ENCODE peak calls at places on chromosome 10, in five cellular contexts. I, X, G, V and M are unnamed samples.

GRCh38 chr10:5814110-5815107 is 1.2 kb upstream of the GDI2 start:
- DNase-seq in I (no peak), X (no peak), G (no peak), V (peak), M (no peak)

GRCh38 chr10:77692782-77693181 is 55.2 kb upstream of the KCNMA1 start:
- DNase-seq in I (no peak), X (peak), G (no peak), V (no peak), M (no peak)

GRCh38 chr10:50988792-50989191 is 85.5 kb upstream of the PRKG1 start:
- DNase-seq in I (no peak), X (no peak), G (no peak), V (peak), M (no peak)

GRCh38 chr10:127193125-127193524 is 3.3 kb downstream of the INSYN2A start:
- DNase-seq in I (no peak), X (no peak), G (no peak), V (no peak), M (no peak)

GRCh38 chr10:3399756-3400155 is 227.2 kb upstream of the PITRM1 start:
- DNase-seq in I (no peak), X (no peak), G (no peak), V (no peak), M (no peak)

GRCh38 chr10:49153971-49154370 is 20.1 kb upstream of the FAM170B start:
- DNase-seq in I (no peak), X (no peak), G (no peak), V (no peak), M (no peak)

GRCh38 chr10:131157899-131158298 is 153.6 kb downstream of the TCERG1L start:
- DNase-seq in I (no peak), X (no peak), G (no peak), V (no peak), M (no peak)

GRCh38 chr10:131231323-131231964 is 80.1 kb downstream of the TCERG1L start:
- DNase-seq in I (no peak), X (no peak), G (no peak), V (no peak), M (no peak)

GRCh38 chr10:27240212-27240890 is at the start of gene ACBD5:
- DNase-seq in I (peak), X (peak), G (peak), V (peak), M (peak)

GRCh38 chr10:28593811-28594210 is 60.9 kb downstream of the WAC start:
- DNase-seq in I (no peak), X (no peak), G (no peak), V (no peak), M (no peak)
- TF ChIP-seq POLR2A in I (no peak), X (no peak), G (no peak), V (no peak), M (no peak)

DNA sequence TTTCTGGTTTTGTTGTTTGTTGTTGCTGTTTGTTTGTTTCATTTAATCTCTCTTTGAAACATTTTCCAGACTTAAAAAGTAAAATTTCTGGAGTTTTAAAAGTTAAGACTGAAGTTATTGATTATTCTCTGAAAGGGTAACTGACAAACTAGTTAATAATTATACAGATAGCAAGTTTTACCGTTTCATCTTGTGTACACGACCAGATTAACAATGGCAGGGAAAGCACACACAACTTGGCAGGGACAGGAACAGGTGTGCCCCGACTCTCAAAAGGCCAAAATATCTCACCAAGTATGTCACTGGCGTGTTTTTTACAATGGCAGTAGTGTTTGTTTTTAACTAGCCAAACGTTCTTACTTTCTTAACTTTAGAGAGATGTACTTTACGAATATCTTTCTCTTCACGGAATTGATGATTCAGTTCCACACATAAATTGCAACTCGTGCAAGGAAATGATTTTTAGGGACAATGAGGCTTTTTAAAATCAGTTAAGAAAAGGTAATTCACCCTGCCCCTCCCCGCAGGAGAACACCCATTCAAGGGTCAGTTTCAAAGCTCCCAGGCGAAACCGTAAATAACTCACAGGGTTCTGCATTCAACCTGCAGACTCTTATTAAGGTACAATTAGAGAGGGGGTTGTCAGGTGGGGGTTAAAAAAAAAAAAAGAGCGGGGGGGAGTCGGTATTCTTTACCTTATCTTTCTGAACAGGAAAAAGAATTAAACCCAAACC is 3.5 kb downstream of the CTBP2 start:
- DNase-seq in I (no peak), X (no peak), G (no peak), V (no peak), M (no peak)
- TF ChIP-seq POLR2A in I (no peak), X (no peak), G (no peak), V (no peak), M (no peak)

GRCh38 chr10:101694056-101694673 is 805 bp downstream of the FBXW4 start:
- DNase-seq in I (no peak), X (peak), G (peak), V (peak), M (peak)
- TF ChIP-seq POLR2A in I (peak), X (peak), G (peak), V (peak), M (no peak)

GRCh38 chr10:15660990-15661389 is 58.7 kb downstream of the ITGA8 start:
- DNase-seq in I (no peak), X (no peak), G (no peak), V (no peak), M (no peak)

GRCh38 chr10:15658099-15658702 is 61.5 kb downstream of the ITGA8 start:
- DNase-seq in I (no peak), X (no peak), G (peak), V (no peak), M (no peak)

GRCh38 chr10:15661574-15661973 is 58.1 kb downstream of the ITGA8 start:
- DNase-seq in I (no peak), X (no peak), G (no peak), V (no peak), M (no peak)
- TF ChIP-seq POLR2A in I (no peak), X (no peak), G (no peak), V (no peak), M (no peak)

GRCh38 chr10:102713814-102714620 is at the start of gene ARL3:
- DNase-seq in I (peak), X (peak), G (peak), V (peak), M (peak)
- TF ChIP-seq POLR2A in I (peak), X (peak), G (no peak), V (no peak), M (no peak)